ENCODE peak calls at places on chromosomes 3 and 15, in four cellular contexts. T, V, R and S are unnamed samples.

GRCh38 chr15:67836477-67836876 is 3.4 kb downstream of the RNU6-1 start:
- DNase-seq in T (peak), V (no peak), R (peak), S (no peak)

GRCh38 chr3:45985532-45986302 is 9.9 kb downstream of the FYCO1 start:
- DNase-seq in T (no peak), V (no peak), R (no peak), S (no peak)

GRCh38 chr15:62824111-62824737 is 218.3 kb upstream of the TPM1 start:
- DNase-seq in T (peak), V (no peak), R (no peak), S (no peak)

GRCh38 chr3:30605706-30606300 is 598 bp upstream of the TGFBR2 start:
- DNase-seq in T (no peak), V (no peak), R (no peak), S (no peak)

GRCh38 chr15:84824260-84824690 is 7.1 kb downstream of the ALPK3 start:
- DNase-seq in T (no peak), V (no peak), R (no peak), S (no peak)

GRCh38 chr15:29785068-29785467 is 37.2 kb downstream of the TJP1 start:
- DNase-seq in T (no peak), V (no peak), R (no peak), S (no peak)

GRCh38 chr3:178079966-178080365 is 456.3 kb upstream of the KCNMB2 start:
- DNase-seq in T (no peak), V (no peak), R (no peak), S (no peak)

GRCh38 chr15:75230016-75230343 is 28.2 kb upstream of the GOLGA6C start:
- DNase-seq in T (no peak), V (no peak), R (no peak), S (no peak)

GRCh38 chr15:36948982-36949381 is 151.4 kb downstream of the MEIS2 start:
- DNase-seq in T (no peak), V (no peak), R (no peak), S (no peak)

GRCh38 chr3:63069780-63070540 is 194.7 kb upstream of the CADPS start:
- DNase-seq in T (no peak), V (no peak), R (no peak), S (no peak)

GRCh38 chr15:61118885-61119284 is 110.2 kb downstream of the RORA start:
- DNase-seq in T (no peak), V (no peak), R (peak), S (no peak)

GRCh38 chr15:70892002-70892911 is at the start of the genes LRRC49 and THAP10:
- DNase-seq in T (peak), V (peak), R (peak), S (peak)

GRCh38 chr15:57637836-57638235 is 46.1 kb downstream of the MYZAP start:
- DNase-seq in T (no peak), V (no peak), R (no peak), S (no peak)

GRCh38 chr3:133697960-133698359 is 36.2 kb upstream of the TOPBP1 start:
- DNase-seq in T (no peak), V (no peak), R (no peak), S (no peak)

GRCh38 chr3:32401541-32402052 is 9.9 kb downstream of the CMTM7 start:
- DNase-seq in T (peak), V (no peak), R (no peak), S (peak)

GRCh38 chr3:114666613-114667012 is 372.8 kb downstream of the TIGIT start:
- DNase-seq in T (no peak), V (no peak), R (no peak), S (no peak)

GRCh38 chr3:21751891-21752290 is 881 bp upstream of the ZNF385D start:
- DNase-seq in T (no peak), V (no peak), R (no peak), S (no peak)

GRCh38 chr3:197029511-197030167 is at the start of gene MELTF:
- DNase-seq in T (peak), V (no peak), R (peak), S (no peak)

GRCh38 chr15:58738051-58738707 is 11.3 kb downstream of the ADAM10 start:
- DNase-seq in T (no peak), V (no peak), R (no peak), S (no peak)

GRCh38 chr3:128392812-128393544 is 73.7 kb downstream of the DNAJB8 start:
- DNase-seq in T (no peak), V (no peak), R (no peak), S (no peak)

GRCh38 chr15:61173899-61174689 is 55.0 kb downstream of the RORA start:
- DNase-seq in T (no peak), V (no peak), R (no peak), S (no peak)

GRCh38 chr3:180322829-180323228 is 279.1 kb upstream of the TTC14 start:
- DNase-seq in T (no peak), V (no peak), R (no peak), S (no peak)

GRCh38 chr3:27570421-27571106 is 86.4 kb upstream of the SLC4A7 start:
- DNase-seq in T (no peak), V (no peak), R (no peak), S (no peak)

GRCh38 chr15:101672298-101672697 is 20.1 kb upstream of the TM2D3 start:
- DNase-seq in T (no peak), V (no peak), R (no peak), S (no peak)
- TF ChIP-seq CTCF in T (no peak), V (no peak), R (no peak), S (no peak)

GRCh38 chr3:169815590-169816150 is 3.0 kb upstream of the LRRC34 start:
- DNase-seq in T (no peak), V (no peak), R (no peak), S (no peak)

GRCh38 chr3:169813757-169814517 is 1.2 kb upstream of the LRRC34 start:
- DNase-seq in T (peak), V (no peak), R (no peak), S (no peak)

GRCh38 chr3:169812124-169812843 is 386 bp upstream of the LRRIQ4 start:
- DNase-seq in T (no peak), V (no peak), R (no peak), S (peak)

GRCh38 chr3:169811606-169812123 is 1.0 kb upstream of the LRRIQ4 start:
- DNase-seq in T (no peak), V (no peak), R (no peak), S (no peak)

GRCh38 chr3:169812844-169813677 is at the start of the genes LRRC34 and LRRIQ4:
- DNase-seq in T (no peak), V (no peak), R (no peak), S (peak)
- TF ChIP-seq POLR2A in T (no peak), V (no peak), R (no peak), S (no peak)

GRCh38 chr3:15290731-15291130 is 41.7 kb downstream of the SH3BP5 start:
- DNase-seq in T (no peak), V (no peak), R (no peak), S (no peak)

GRCh38 chr3:15294914-15295313 is 37.5 kb downstream of the SH3BP5 start:
- DNase-seq in T (no peak), V (no peak), R (no peak), S (no peak)

GRCh38 chr3:15292765-15293522 is 39.4 kb downstream of the SH3BP5 start:
- DNase-seq in T (peak), V (no peak), R (no peak), S (no peak)

GRCh38 chr3:15289661-15290060 is 42.7 kb downstream of the SH3BP5 start:
- DNase-seq in T (no peak), V (no peak), R (no peak), S (no peak)

DNA sequence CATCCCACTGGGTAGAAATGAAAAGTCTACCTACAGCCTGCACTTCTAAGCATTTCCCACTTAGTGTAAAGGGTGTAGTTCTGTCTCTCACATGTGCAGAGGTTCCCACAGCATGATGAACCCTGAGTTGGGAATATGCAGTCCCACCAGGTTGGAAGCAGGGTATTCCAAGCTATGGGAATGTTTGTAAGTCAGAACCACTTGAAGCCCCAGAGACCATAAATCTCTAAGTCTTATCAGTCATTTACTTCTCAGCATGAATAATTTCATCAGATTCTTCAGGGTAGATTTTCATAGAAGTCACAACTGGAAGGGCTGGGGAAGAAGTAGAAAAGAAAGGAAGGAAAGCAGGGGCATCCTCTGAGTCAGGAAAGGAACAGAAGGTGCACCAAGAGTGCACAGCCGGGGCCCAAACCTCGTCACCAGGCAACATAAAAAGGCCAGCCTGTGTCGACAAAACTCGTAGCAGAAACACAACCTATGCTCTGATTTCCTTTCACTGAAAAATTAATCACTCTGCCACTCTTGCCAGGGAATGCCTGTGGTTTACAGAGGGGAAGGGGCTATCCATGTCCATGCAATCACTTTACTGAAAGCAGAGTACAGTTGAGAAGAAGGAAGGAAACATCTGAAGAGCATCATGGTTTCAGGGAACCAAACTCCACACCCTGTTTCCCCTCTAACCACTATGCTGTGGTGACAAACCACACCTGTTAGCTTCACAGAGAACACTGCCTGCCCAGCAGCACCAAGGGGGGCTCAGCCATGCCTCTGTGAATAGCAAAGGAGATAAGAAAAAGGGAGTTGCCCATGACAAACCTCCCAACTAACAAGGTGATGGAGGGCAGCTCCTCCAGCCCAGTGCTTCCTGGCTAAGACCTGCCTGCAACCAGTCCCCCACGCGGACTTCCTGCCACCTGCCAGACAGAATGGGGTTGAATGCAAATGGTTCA is 40.5 kb downstream of the SH3BP5 start:
- DNase-seq in T (no peak), V (no peak), R (peak), S (no peak)
- H3K27ac ChIP-seq in T (no peak), V (no peak), R (no peak), S (peak)

GRCh38 chr3:39146083-39146501 is 7.3 kb downstream of the CSRNP1 start:
- DNase-seq in T (no peak), V (no peak), R (no peak), S (no peak)
- TF ChIP-seq CTCF in T (no peak), V (no peak), R (no peak), S (peak)

DNA sequence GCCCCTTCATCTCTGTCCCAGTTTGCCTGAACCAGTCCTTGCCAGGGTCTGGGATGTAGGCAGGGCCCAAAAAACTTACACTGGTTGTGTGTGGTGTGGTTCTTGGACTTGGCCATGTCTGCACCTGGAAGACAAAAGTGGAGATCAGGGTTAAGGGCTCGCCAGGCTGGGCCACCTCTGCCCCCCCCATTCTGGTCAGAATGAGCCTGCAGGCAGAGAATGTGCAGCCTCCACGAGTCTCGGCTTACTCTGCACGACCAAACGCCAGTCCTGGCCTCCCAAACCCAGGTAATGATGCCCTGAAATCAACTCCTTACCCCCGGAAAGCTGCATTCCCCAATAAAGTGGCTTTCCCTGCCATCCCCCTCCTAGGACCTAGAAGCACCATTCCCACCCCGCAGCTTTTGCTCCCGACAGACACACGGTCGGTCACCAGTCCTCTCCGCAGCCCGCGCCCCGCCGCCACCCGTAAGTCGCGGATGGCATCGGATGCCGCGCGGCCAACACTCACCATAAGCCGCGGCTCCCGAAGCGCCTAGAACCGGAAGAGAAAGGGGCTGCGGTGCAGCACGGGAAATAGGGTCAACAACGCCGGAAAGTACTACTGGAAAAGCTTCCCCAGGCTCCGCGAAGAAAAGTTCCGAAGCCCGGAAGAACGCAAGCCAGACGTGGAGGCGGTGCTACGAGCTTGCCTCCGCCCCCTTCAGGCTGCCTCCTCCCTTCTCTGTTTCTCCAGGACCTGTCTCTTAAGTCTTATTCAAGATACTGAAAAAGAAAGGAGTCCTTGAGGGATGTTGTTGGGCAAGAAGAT is at the start of gene RPL29:
- DNase-seq in T (peak), V (peak), R (peak), S (peak)
- TF ChIP-seq POLR2A in T (peak), V (peak), R (peak), S (peak)

GRCh38 chr3:11391930-11392688 is 119.9 kb downstream of the ATG7 start:
- DNase-seq in T (no peak), V (no peak), R (no peak), S (no peak)
- H3K27ac ChIP-seq in T (no peak), V (no peak), R (no peak), S (no peak)